ENCODE peak calls at places on chromosome 7, in nine cellular contexts. Z, L, K, G, I, N, Q, U and R are unnamed samples.
A peak's percentile ranks its signal among the peaks of the same experiment; 100 is the strongest.

GRCh38 chr7:106345421-106346166 is 60.8 kb upstream of the NAMPT start:
- DNase-seq in Z (no peak), L (peak; percentile 33), K (peak; percentile 59), G (no peak), I (peak; percentile 78), N (no peak), Q (no peak), U (no peak), R (no peak)

GRCh38 chr7:155169081-155169480 is 99.0 kb downstream of the HTR5A start:
- DNase-seq in Z (no peak), L (no peak), K (no peak), G (no peak), I (no peak), N (no peak), Q (no peak), U (no peak), R (no peak)

GRCh38 chr7:107966701-107967100 is 36.3 kb downstream of the LAMB1 start:
- DNase-seq in Z (peak; percentile 80), L (no peak), K (peak; percentile 89), G (peak; percentile 56), I (peak; percentile 83), N (no peak), Q (no peak), U (peak; percentile 79), R (no peak)

GRCh38 chr7:135859548-135859947 is 110.9 kb upstream of the FAM180A start:
- DNase-seq in Z (peak; percentile 10), L (no peak), K (peak; percentile 18), G (no peak), I (no peak), N (no peak), Q (no peak), U (no peak), R (no peak)

GRCh38 chr7:77877800-77878199 is 79.2 kb downstream of the PHTF2 start:
- DNase-seq in Z (peak; percentile 34), L (no peak), K (peak; percentile 47), G (no peak), I (no peak), N (no peak), Q (no peak), U (no peak), R (no peak)

GRCh38 chr7:78673272-78673671 is 780.2 kb downstream of the MAGI2 start:
- DNase-seq in Z (no peak), L (no peak), K (no peak), G (no peak), I (no peak), N (no peak), Q (no peak), U (no peak), R (no peak)

GRCh38 chr7:84188811-84189405 is 5.7 kb downstream of the SEMA3A start:
- DNase-seq in Z (no peak), L (no peak), K (peak; percentile 49), G (peak; percentile 40), I (peak; percentile 50), N (no peak), Q (no peak), U (no peak), R (no peak)

GRCh38 chr7:45182856-45183710 is 25.5 kb downstream of the RAMP3 start:
- DNase-seq in Z (no peak), L (no peak), K (no peak), G (no peak), I (no peak), N (no peak), Q (no peak), U (no peak), R (no peak)

GRCh38 chr7:68246189-68246633 is 1249.6 kb downstream of the TYW1 start:
- DNase-seq in Z (no peak), L (no peak), K (no peak), G (no peak), I (no peak), N (no peak), Q (no peak), U (peak; percentile 94), R (no peak)

GRCh38 chr7:25134360-25135010 is 9.4 kb upstream of the CYCS start:
- DNase-seq in Z (no peak), L (no peak), K (no peak), G (no peak), I (no peak), N (no peak), Q (no peak), U (no peak), R (no peak)

GRCh38 chr7:24827589-24827988 is 70.3 kb upstream of the GSDME start:
- DNase-seq in Z (peak; percentile 71), L (no peak), K (peak; percentile 66), G (no peak), I (no peak), N (no peak), Q (no peak), U (no peak), R (no peak)

GRCh38 chr7:132251327-132251659 is 325.0 kb downstream of the PLXNA4 start:
- DNase-seq in Z (no peak), L (no peak), K (no peak), G (peak; percentile 17), I (peak; percentile 21), N (no peak), Q (no peak), U (peak; percentile 2), R (no peak)

GRCh38 chr7:117320523-117320922 is 2.3 kb downstream of the WNT2 start:
- DNase-seq in Z (no peak), L (no peak), K (no peak), G (no peak), I (no peak), N (no peak), Q (no peak), U (no peak), R (no peak)

GRCh38 chr7:79979437-79979836 is 155.2 kb upstream of the GNAI1 start:
- DNase-seq in Z (peak; percentile 83), L (no peak), K (peak; percentile 27), G (no peak), I (peak; percentile 32), N (no peak), Q (no peak), U (no peak), R (peak; percentile 52)

GRCh38 chr7:22841954-22842353 is 19.3 kb upstream of the TOMM7 start:
- DNase-seq in Z (peak; percentile 81), L (no peak), K (no peak), G (no peak), I (no peak), N (no peak), Q (peak; percentile 35), U (no peak), R (peak; percentile 82)

GRCh38 chr7:70578131-70578530 is 553.8 kb upstream of the GALNT17 start:
- DNase-seq in Z (no peak), L (no peak), K (no peak), G (no peak), I (no peak), N (no peak), Q (no peak), U (no peak), R (no peak)

GRCh38 chr7:157460721-157461120 is 123.9 kb downstream of the DNAJB6 start:
- DNase-seq in Z (no peak), L (no peak), K (no peak), G (no peak), I (no peak), N (no peak), Q (no peak), U (no peak), R (no peak)

GRCh38 chr7:94491410-94491809 is 18.2 kb upstream of the CASD1 start:
- DNase-seq in Z (no peak), L (no peak), K (no peak), G (no peak), I (no peak), N (no peak), Q (no peak), U (no peak), R (no peak)

DNA sequence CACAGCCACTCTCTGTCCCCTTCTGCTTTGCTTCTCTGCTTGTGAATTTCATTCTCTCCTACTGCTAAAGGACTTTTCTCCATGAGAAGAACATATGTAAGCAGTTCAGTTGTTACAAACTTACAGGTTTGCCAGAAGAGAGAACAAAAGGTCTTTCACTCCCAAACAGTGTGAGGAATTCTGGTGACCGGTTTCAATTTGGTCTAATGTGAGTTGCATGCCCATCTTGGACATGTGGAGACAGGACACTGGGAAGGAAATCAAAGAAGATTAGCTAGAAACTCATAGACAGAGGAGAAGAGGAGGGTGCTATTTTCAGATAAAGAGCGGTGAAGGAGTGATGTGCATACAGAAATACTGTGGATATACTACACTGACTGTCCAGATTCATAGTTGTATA is 209.5 kb upstream of the INHBA start:
- DNase-seq in Z (no peak), L (no peak), K (no peak), G (no peak), I (no peak), N (no peak), Q (no peak), U (no peak), R (no peak)
- TF ChIP-seq CTCF in Z (no peak), L (no peak), K (no peak), G (no peak), I (no peak), N (no peak), Q (no peak), U (no peak), R (no peak)

GRCh38 chr7:2100278-2101205 is 132.2 kb downstream of the MAD1L1 start:
- DNase-seq in Z (no peak), L (peak; percentile 68), K (no peak), G (peak; percentile 31), I (no peak), N (no peak), Q (no peak), U (no peak), R (no peak)
- TF ChIP-seq CTCF in Z (no peak), L (no peak), K (no peak), G (no peak), I (no peak), N (no peak), Q (no peak), U (no peak), R (no peak)

DNA sequence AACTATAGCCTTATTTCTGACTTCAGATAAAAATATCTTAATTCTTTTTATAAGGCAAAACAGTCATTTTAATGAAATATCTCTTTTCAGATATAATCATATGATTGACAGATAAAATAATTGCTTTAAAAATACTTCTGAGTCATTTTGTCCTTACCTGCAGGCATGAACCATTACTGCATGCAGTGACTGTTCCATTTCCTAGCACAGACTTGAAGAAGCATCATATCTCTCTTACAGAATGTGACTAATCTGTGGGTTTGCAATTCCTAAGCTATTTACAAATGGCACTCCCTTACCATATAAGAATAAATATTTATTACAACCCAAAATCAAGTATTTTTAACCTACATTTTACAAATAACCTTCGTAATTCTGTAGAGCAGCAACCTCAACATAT is 120.7 kb downstream of the SRPK2 start:
- DNase-seq in Z (peak; percentile 46), L (peak; percentile 26), K (peak; percentile 49), G (peak; percentile 32), I (peak; percentile 61), N (no peak), Q (no peak), U (peak; percentile 50), R (no peak)
- TF ChIP-seq CTCF in Z (no peak), L (no peak), K (no peak), G (no peak), I (no peak), N (no peak), Q (peak; percentile 25), U (no peak), R (no peak)

DNA sequence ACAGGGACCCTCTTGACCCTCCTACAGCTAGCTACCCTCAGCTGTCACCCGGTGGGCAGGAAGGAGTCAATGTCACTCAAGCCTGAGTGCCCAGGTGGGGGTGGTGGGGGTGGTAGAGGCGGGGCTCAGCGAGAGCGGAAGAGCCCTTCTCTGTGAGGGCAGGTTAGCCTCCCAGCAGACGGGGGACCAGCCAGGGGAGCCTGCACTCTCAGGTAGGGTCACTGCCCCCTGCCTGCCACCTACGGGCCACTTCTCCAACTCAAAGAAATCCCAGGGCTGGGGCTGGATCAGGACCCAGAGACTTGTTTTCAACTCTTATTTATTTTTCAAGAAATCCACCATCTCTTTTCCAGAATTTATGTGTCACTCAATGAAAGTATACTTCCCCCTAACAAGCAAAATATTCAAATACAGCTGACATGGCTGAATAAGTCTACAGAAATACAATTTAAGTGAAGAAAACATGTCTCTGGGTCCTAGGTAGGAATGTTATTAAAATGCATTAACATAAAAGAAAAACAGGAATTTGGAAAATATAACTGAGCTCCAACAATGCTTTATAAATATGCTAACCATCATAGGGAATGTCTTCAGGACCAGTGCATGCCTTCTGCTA is 63.4 kb upstream of the DDC start:
- DNase-seq in Z (no peak), L (no peak), K (no peak), G (no peak), I (no peak), N (no peak), Q (no peak), U (no peak), R (no peak)
- TF ChIP-seq CTCF in Z (no peak), L (no peak), K (no peak), G (no peak), I (no peak), N (no peak), Q (no peak), U (no peak), R (no peak)